ENCODE peak calls at places on chromosomes 5 and 9, in six cellular contexts. M is fibroblast of pulmonary artery; C is dorsolateral prefrontal cortex; K is BE2C; G is activated B cell treated with CpG ODN at 0.5 μM for 24 hours; S is activated CD8-positive, alpha-beta T cell treated with anti-CD3 and anti-CD28 coated beads for 36 hours. Q is an unnamed sample.

GRCh38 chr9:137606734-137607138 is 1.2 kb downstream of the ARRDC1 start:
- DNase-seq in M (no peak), K (no peak), C (no peak), S (no peak), G (no peak), Q (no peak)

GRCh38 chr9:122821278-122821952 is 7.0 kb downstream of the PDCL start:
- DNase-seq in C (no peak), G (no peak), K (no peak), M (peak; percentile 57), S (no peak), Q (peak; percentile 56)

GRCh38 chr9:121213136-121213806 is 11.6 kb upstream of the RAB14 start:
- DNase-seq in C (peak; percentile 96), G (peak; percentile 57), S (peak; percentile 83), M (peak; percentile 91), K (peak; percentile 88), Q (peak; percentile 77)

GRCh38 chr5:54295658-54296276 is 14.6 kb downstream of the ARL15 start:
- DNase-seq in S (no peak), M (no peak), K (no peak), G (no peak), C (no peak), Q (no peak)

GRCh38 chr5:5483880-5484595 is 61.6 kb downstream of the ICE1 start:
- DNase-seq in C (no peak), M (peak; percentile 64), S (no peak), G (no peak), K (no peak), Q (no peak)

GRCh38 chr9:122214507-122214906 is 14.2 kb downstream of the LHX6 start:
- DNase-seq in K (no peak), M (no peak), G (no peak), C (no peak), S (no peak), Q (no peak)

GRCh38 chr5:22109315-22109714 is 743.8 kb downstream of the CDH12 start:
- DNase-seq in M (no peak), C (no peak), S (no peak), G (no peak), K (no peak), Q (no peak)

GRCh38 chr9:68844623-68845612 is 139.9 kb downstream of the PIP5K1B start:
- DNase-seq in C (peak; percentile 47), G (no peak), M (peak; percentile 33), K (peak; percentile 40), S (peak; percentile 59), Q (peak; percentile 53)

GRCh38 chr9:124882221-124882620 is 20.3 kb downstream of the ARPC5L start:
- DNase-seq in K (no peak), M (no peak), G (no peak), C (no peak), S (no peak), Q (no peak)

GRCh38 chr9:111016046-111017026 is 21.9 kb downstream of the LPAR1 start:
- DNase-seq in K (no peak), S (no peak), C (no peak), G (no peak), M (peak; percentile 93), Q (no peak)

GRCh38 chr9:37329576-37329975 is 92.9 kb upstream of the GRHPR start:
- DNase-seq in C (no peak), G (no peak), M (peak; percentile 64), K (peak; percentile 25), S (peak; percentile 16), Q (no peak)

GRCh38 chr5:83107692-83108410 is 30.5 kb downstream of the XRCC4 start:
- DNase-seq in K (no peak), C (no peak), G (no peak), M (no peak), S (no peak), Q (no peak)

GRCh38 chr9:120970249-120970648 is 43.7 kb upstream of the TRAF1 start:
- DNase-seq in C (no peak), M (no peak), G (no peak), S (no peak), K (no peak), Q (no peak)

GRCh38 chr5:101418735-101419134 is 515.7 kb upstream of the ST8SIA4 start:
- DNase-seq in M (peak; percentile 3), C (no peak), S (no peak), K (no peak), G (no peak), Q (no peak)

GRCh38 chr5:80195837-80196400 is 59.9 kb downstream of the SERINC5 start:
- DNase-seq in M (no peak), C (no peak), G (no peak), S (no peak), K (no peak), Q (no peak)

GRCh38 chr9:4579011-4579410 is 83.1 kb upstream of the PLPP6 start:
- DNase-seq in S (no peak), M (no peak), C (no peak), G (no peak), K (no peak), Q (no peak)

GRCh38 chr5:2156358-2157059 is 273.8 kb upstream of the IRX4 start:
- DNase-seq in K (no peak), C (no peak), M (no peak), S (no peak), G (no peak), Q (no peak)

GRCh38 chr5:131974956-131975726 is 29.7 kb upstream of the MEIKIN start:
- DNase-seq in G (no peak), C (no peak), M (no peak), K (no peak), S (peak; percentile 29), Q (no peak)

GRCh38 chr5:157778121-157778805 is 34.8 kb downstream of the LSM11 start:
- DNase-seq in G (no peak), M (peak; percentile 42), S (no peak), K (peak; percentile 73), C (no peak), Q (no peak)

GRCh38 chr5:68545636-68546325 is 330.2 kb downstream of the PIK3R1 start:
- DNase-seq in K (no peak), C (no peak), M (no peak), S (no peak), G (no peak), Q (no peak)

GRCh38 chr5:89417990-89418820 is 535.2 kb upstream of the MEF2C start:
- DNase-seq in C (no peak), G (no peak), S (no peak), K (no peak), M (no peak), Q (peak; percentile 73)

GRCh38 chr9:114282926-114283325 is 40.0 kb upstream of the ORM1 start:
- DNase-seq in S (peak; percentile 55), M (peak; percentile 68), C (no peak), G (no peak), K (peak; percentile 62), Q (peak; percentile 32)

GRCh38 chr5:180792287-180792964 is 10.2 kb downstream of the MGAT1 start:
- DNase-seq in C (no peak), S (no peak), M (no peak), K (no peak), G (no peak), Q (no peak)

GRCh38 chr5:180790524-180790923 is 12.1 kb downstream of the MGAT1 start:
- DNase-seq in K (no peak), C (no peak), S (no peak), M (no peak), G (no peak), Q (no peak)

GRCh38 chr5:180787711-180788431 is 14.7 kb downstream of the MGAT1 start:
- DNase-seq in G (no peak), S (peak; percentile 4), M (no peak), K (no peak), C (no peak), Q (no peak)

GRCh38 chr5:180791611-180792213 is 10.9 kb downstream of the MGAT1 start:
- DNase-seq in G (no peak), C (no peak), M (no peak), K (no peak), S (no peak), Q (no peak)

GRCh38 chr5:180790020-180790419 is 12.6 kb downstream of the MGAT1 start:
- DNase-seq in G (no peak), K (peak; percentile 32), S (peak; percentile 67), C (no peak), M (no peak), Q (no peak)
- TF ChIP-seq CTCF in G (no peak), K (peak; percentile 27), S (peak; percentile 21), C (no peak), M (no peak), Q (peak; percentile 18)

GRCh38 chr5:23820764-23821471 is 313.5 kb downstream of the PRDM9 start:
- DNase-seq in G (no peak), S (no peak), M (peak; percentile 38), K (no peak), C (no peak), Q (no peak)
- TF ChIP-seq CTCF in G (no peak), S (no peak), M (peak; percentile 38), K (peak; percentile 74), C (peak; percentile 33), Q (no peak)

DNA sequence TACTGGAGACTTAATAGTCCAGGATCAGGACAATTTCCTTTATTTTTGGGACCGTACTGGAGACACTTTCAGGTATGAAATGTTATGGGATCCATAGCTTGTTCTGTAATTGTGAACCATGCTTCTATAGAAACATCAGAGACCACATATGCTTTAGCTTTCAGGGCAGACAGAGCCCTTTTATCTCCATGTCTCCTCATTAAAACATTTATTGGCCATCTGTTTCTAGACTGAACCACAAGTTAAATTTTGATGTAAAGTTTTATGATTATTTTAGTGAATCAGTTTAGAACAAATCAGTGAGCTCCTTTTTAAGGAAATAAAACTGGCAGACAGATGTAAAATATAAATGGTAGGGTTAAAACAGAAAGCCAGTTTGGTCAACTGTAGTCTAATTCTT is 62.0 kb downstream of the SLC27A6 start:
- DNase-seq in K (no peak), C (no peak), G (no peak), S (no peak), M (no peak), Q (no peak)
- TF ChIP-seq CTCF in K (no peak), C (no peak), G (no peak), S (no peak), M (no peak), Q (no peak)

GRCh38 chr9:117160254-117160653 is 254.6 kb downstream of the ASTN2 start:
- DNase-seq in C (no peak), M (no peak), G (no peak), K (no peak), S (no peak), Q (no peak)
- TF ChIP-seq CTCF in C (peak; percentile 15), M (peak; percentile 24), G (no peak), K (peak; percentile 66), S (no peak), Q (no peak)

GRCh38 chr5:125660231-125660895 is 762.8 kb upstream of the GRAMD2B start:
- DNase-seq in S (no peak), M (peak; percentile 24), G (no peak), K (no peak), C (no peak), Q (no peak)
- TF ChIP-seq CTCF in S (no peak), M (no peak), G (no peak), K (no peak), C (no peak), Q (no peak)

DNA sequence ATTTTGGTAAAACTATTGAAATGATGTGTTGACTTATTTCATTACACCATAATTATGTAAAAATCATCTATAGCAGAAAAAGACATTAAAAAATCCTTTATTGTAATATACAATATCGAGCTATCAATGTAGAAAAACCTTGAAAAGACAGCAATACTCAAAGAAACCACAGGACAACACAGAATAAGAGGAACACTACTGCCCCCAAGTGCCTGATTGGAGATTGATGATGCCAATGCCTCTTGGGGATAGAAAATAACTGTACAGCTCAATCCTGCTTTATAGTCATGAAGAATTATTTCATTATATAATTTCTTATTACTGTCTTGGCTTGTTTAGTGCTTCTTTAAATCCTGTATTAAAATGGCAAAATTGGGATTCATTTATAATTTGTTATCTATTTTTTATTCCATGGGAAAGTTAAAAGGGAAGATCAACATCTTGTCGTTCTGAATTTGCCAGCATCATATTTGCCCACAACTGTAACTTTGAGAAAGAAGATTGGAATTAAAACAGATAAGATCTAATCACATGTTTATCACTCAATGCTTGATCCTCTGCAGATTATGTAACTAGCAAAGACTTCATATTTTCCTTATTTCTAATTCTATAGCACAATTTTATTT is 337.5 kb downstream of the CDH9 start:
- DNase-seq in M (no peak), G (no peak), C (no peak), S (peak; percentile 31), K (peak; percentile 70), Q (no peak)
- TF ChIP-seq CTCF in M (peak; percentile 6), G (no peak), C (peak; percentile 39), S (peak; percentile 40), K (peak; percentile 85), Q (no peak)

Q was measured in CD14-positive monocyte.